ENCODE peak calls at places on chromosomes 5 and 9, in five cellular contexts. W, H, I, Y and X are unnamed samples.
A peak's percentile ranks its signal among the peaks of the same experiment; 100 is the strongest.

GRCh38 chr5:147782053-147783028 is at the start of gene JAKMIP2:
- DNase-seq in W (peak; percentile 58), H (peak; percentile 76), I (peak; percentile 88), Y (peak; percentile 65), X (no peak)

GRCh38 chr9:131840220-131840619 is 100.3 kb upstream of the RAPGEF1 start:
- DNase-seq in H (no peak), W (no peak), Y (no peak), I (no peak), X (no peak)

GRCh38 chr5:146878471-146879172 is at the start of gene PPP2R2B:
- DNase-seq in I (peak; percentile 86), W (peak; percentile 27), Y (peak; percentile 36), H (no peak), X (no peak)

GRCh38 chr5:89313044-89313443 is 430.1 kb upstream of the MEF2C start:
- DNase-seq in H (no peak), W (no peak), I (no peak), Y (no peak), X (no peak)

GRCh38 chr9:77421506-77422265 is 226.4 kb downstream of the GNA14 start:
- DNase-seq in H (no peak), I (no peak), W (no peak), Y (no peak), X (no peak)

GRCh38 chr5:131363811-131364506 is 100.1 kb downstream of the CDC42SE2 start:
- DNase-seq in W (no peak), I (no peak), H (no peak), Y (no peak), X (no peak)

GRCh38 chr9:134415026-134415425 is 88.8 kb downstream of the RXRA start:
- DNase-seq in W (no peak), Y (no peak), H (no peak), I (no peak), X (no peak)

GRCh38 chr5:149024477-149024876 is 38.4 kb downstream of the SH3TC2 start:
- DNase-seq in W (no peak), I (no peak), H (no peak), Y (no peak), X (no peak)

GRCh38 chr9:4116091-4116581 is 183.7 kb downstream of the GLIS3 start:
- DNase-seq in W (no peak), H (no peak), I (no peak), Y (no peak), X (no peak)

GRCh38 chr5:58466939-58467338 is 7.1 kb upstream of the PLK2 start:
- DNase-seq in Y (no peak), I (no peak), H (no peak), W (no peak), X (no peak)

GRCh38 chr5:56433039-56433438 is 199.9 kb upstream of the ANKRD55 start:
- DNase-seq in W (no peak), Y (no peak), I (no peak), H (no peak), X (no peak)

GRCh38 chr9:108434502-108434901 is 421.3 kb downstream of the ACTL7B start:
- DNase-seq in W (no peak), H (no peak), Y (no peak), I (no peak), X (no peak)

GRCh38 chr9:90830977-90831376 is 29.4 kb downstream of the SYK start:
- DNase-seq in H (peak; percentile 29), W (no peak), Y (no peak), I (no peak), X (no peak)

GRCh38 chr9:121700165-121700830 is 48.9 kb downstream of the DAB2IP start:
- DNase-seq in H (no peak), I (peak; percentile 78), W (no peak), Y (no peak), X (no peak)

GRCh38 chr5:180690562-180690961 is 41.2 kb upstream of the FLT4 start:
- DNase-seq in Y (no peak), W (no peak), I (no peak), H (no peak), X (no peak)

GRCh38 chr5:142201471-142201887 is 92.9 kb downstream of the NDFIP1 start:
- DNase-seq in H (no peak), I (no peak), Y (no peak), W (no peak), X (no peak)

GRCh38 chr9:25658587-25658986 is 19.7 kb downstream of the TUSC1 start:
- DNase-seq in Y (no peak), H (no peak), I (no peak), W (no peak), X (no peak)

GRCh38 chr9:16147726-16148125 is 594.9 kb downstream of the CCDC171 start:
- DNase-seq in I (no peak), W (no peak), H (no peak), Y (no peak), X (no peak)

GRCh38 chr9:4463824-4464223 is 26.4 kb upstream of the SLC1A1 start:
- DNase-seq in Y (no peak), H (no peak), I (no peak), W (no peak), X (no peak)

GRCh38 chr5:141412853-141413539 is at the start of gene PCDHGA10:
- DNase-seq in I (no peak), Y (peak; percentile 59), W (peak; percentile 42), H (no peak), X (no peak)

GRCh38 chr9:84893360-84894128 is 224.0 kb downstream of the NTRK2 start:
- DNase-seq in H (no peak), W (no peak), Y (no peak), I (no peak), X (no peak)

GRCh38 chr5:24621809-24622208 is 23.0 kb downstream of the CDH10 start:
- DNase-seq in H (no peak), I (no peak), Y (no peak), W (no peak), X (no peak)

GRCh38 chr5:56696900-56697299 is 118.4 kb upstream of the MAP3K1 start:
- DNase-seq in I (no peak), Y (no peak), H (no peak), W (no peak), X (no peak)

GRCh38 chr5:154118832-154119442 is 71.6 kb upstream of the GALNT10 start:
- DNase-seq in Y (no peak), H (no peak), I (no peak), W (no peak), X (no peak)

GRCh38 chr5:852431-853401 is 1.9 kb upstream of the ZDHHC11 start:
- DNase-seq in H (peak; percentile 55), Y (peak; percentile 1), I (no peak), W (no peak), X (peak; percentile 77)

GRCh38 chr9:71762900-71763653 is 5.2 kb downstream of the CEMIP2 start:
- DNase-seq in I (no peak), W (no peak), Y (no peak), H (no peak), X (no peak)

GRCh38 chr5:32581010-32581785 is 4.2 kb upstream of the SUB1 start:
- DNase-seq in I (no peak), Y (no peak), H (no peak), W (no peak), X (no peak)

GRCh38 chr5:59069438-59070079 is 486.7 kb downstream of the RAB3C start:
- DNase-seq in I (no peak), W (no peak), H (no peak), Y (no peak), X (no peak)